ENCODE peak calls at places on chromosomes 4 and X, in six cellular contexts. D is H54; K is Caki2; L is activated CD4-positive, CD25-positive, alpha-beta regulatory T cell treated with anti-CD3 and anti-CD28 coated beads, Interleukin-2, amount 50 U/mL, for 16 hours; B is AG09309; A is erythroblast. R is an unnamed sample.

GRCh38 chr4:61397174-61397573 is 197.0 kb downstream of the ADGRL3 start:
- DNase-seq in L (no peak), D (no peak), K (no peak), B (no peak), A (no peak), R (no peak)

GRCh38 chr4:5724377-5724776 is 13.4 kb downstream of the EVC start:
- DNase-seq in D (no peak), A (no peak), K (no peak), B (no peak), L (no peak), R (no peak)

GRCh38 chr4:134777626-134778025 is 576.0 kb upstream of the PABPC4L start:
- DNase-seq in A (no peak), D (no peak), K (no peak), B (no peak), L (no peak), R (no peak)

GRCh38 chr4:23887989-23888388 is 1.9 kb downstream of the PPARGC1A start:
- DNase-seq in B (no peak), D (no peak), L (no peak), A (no peak), K (peak; percentile 33), R (no peak)

GRCh38 chr4:88533937-88534750 is 10.6 kb upstream of the PYURF start:
- DNase-seq in K (no peak), B (peak; percentile 74), L (no peak), D (no peak), A (no peak), R (no peak)

GRCh38 chr4:163858515-163858914 is 364.0 kb downstream of the TMA16 start:
- DNase-seq in A (no peak), B (no peak), L (no peak), K (no peak), D (no peak), R (no peak)

GRCh38 chr4:67082746-67083145 is 462.6 kb downstream of the CENPC start:
- DNase-seq in D (no peak), K (no peak), L (no peak), B (no peak), A (no peak), R (no peak)

GRCh38 chr4:118265312-118266144 is 87.3 kb downstream of the PRSS12 start:
- DNase-seq in K (peak; percentile 79), A (peak; percentile 43), L (no peak), B (no peak), D (no peak), R (no peak)

GRCh38 chr4:12555011-12555410 is 929.1 kb downstream of the RAB28 start:
- DNase-seq in A (no peak), K (no peak), D (no peak), B (no peak), L (no peak), R (no peak)

GRCh38 chr4:159103406-159104131 is 690 bp downstream of the RAPGEF2 start:
- DNase-seq in L (no peak), B (no peak), D (no peak), A (peak; percentile 83), K (peak; percentile 51), R (peak; percentile 73)

GRCh38 chr4:130659314-130659713 is 1563.4 kb downstream of the C4orf33 start:
- DNase-seq in D (no peak), B (no peak), L (no peak), A (no peak), K (no peak), R (no peak)

GRCh38 chr4:52574036-52574435 is 85.1 kb downstream of the USP46 start:
- DNase-seq in B (no peak), A (no peak), L (no peak), D (no peak), K (no peak), R (no peak)

GRCh38 chr4:89056953-89057398 is at the start of gene FAM13A:
- DNase-seq in D (peak; percentile 17), B (peak; percentile 91), K (peak; percentile 86), A (peak; percentile 95), L (no peak), R (peak; percentile 82)

GRCh38 chr4:105712766-105713165 is 4.2 kb downstream of the GSTCD start:
- DNase-seq in L (no peak), D (no peak), K (peak; percentile 42), B (no peak), A (no peak), R (no peak)

GRCh38 chrX:2888309-2888708 is 40.8 kb downstream of the ARSD start:
- DNase-seq in K (no peak), A (no peak), L (no peak), B (no peak), D (no peak), R (no peak)

GRCh38 chrX:135497736-135498135 is 22.7 kb upstream of the INTS6L start:
- DNase-seq in B (no peak), L (no peak), K (no peak), D (no peak), A (no peak), R (no peak)

GRCh38 chr4:164755432-164755831 is 1.5 kb downstream of the SMIM31 start:
- DNase-seq in A (no peak), L (no peak), K (no peak), B (no peak), D (no peak), R (no peak)

GRCh38 chr4:8110071-8110986 is 48.3 kb downstream of the ABLIM2 start:
- DNase-seq in D (no peak), A (no peak), L (no peak), K (no peak), B (no peak), R (peak; percentile 78)

GRCh38 chr4:120331486-120332281 is 265.0 kb upstream of the MAD2L1 start:
- DNase-seq in L (no peak), A (no peak), B (no peak), K (no peak), D (no peak), R (no peak)

GRCh38 chrX:24113161-24113560 is 36.4 kb upstream of the ZFX start:
- DNase-seq in B (peak; percentile 61), L (no peak), A (no peak), K (no peak), D (no peak), R (no peak)

GRCh38 chr4:184796906-184797305 is 28.9 kb downstream of the ACSL1 start:
- DNase-seq in L (no peak), K (no peak), B (no peak), A (no peak), D (no peak), R (no peak)

GRCh38 chr4:176799653-176800052 is 6.9 kb upstream of the VEGFC start:
- DNase-seq in K (no peak), A (no peak), L (no peak), B (no peak), D (no peak), R (no peak)

GRCh38 chr4:116180056-116180690 is 905.2 kb downstream of the TRAM1L1 start:
- DNase-seq in A (peak; percentile 8), B (no peak), K (peak; percentile 6), L (no peak), D (no peak), R (no peak)

GRCh38 chrX:45849261-45849660 is 648.6 kb upstream of the DIPK2B start:
- DNase-seq in L (no peak), K (peak; percentile 73), A (no peak), D (no peak), B (peak; percentile 70), R (no peak)

GRCh38 chr4:109990307-109991257 is 77.9 kb downstream of the EGF start:
- DNase-seq in L (no peak), K (no peak), B (no peak), D (no peak), A (no peak), R (no peak)

GRCh38 chr4:44700427-44700826 is 22.2 kb downstream of the GUF1 start:
- DNase-seq in K (no peak), B (no peak), A (no peak), D (no peak), L (no peak), R (no peak)

GRCh38 chrX:39336709-39337294 is 535.5 kb downstream of the MID1IP1 start:
- DNase-seq in L (no peak), D (no peak), A (no peak), B (no peak), K (no peak), R (no peak)

GRCh38 chr4:52192697-52193096 is 141.6 kb downstream of the SPATA18 start:
- DNase-seq in L (no peak), A (no peak), K (peak; percentile 34), D (no peak), B (peak; percentile 51), R (no peak)

R was measured in ecto neural progenitor cell.